ENCODE peak calls at places on chromosomes 7 and 10, in six cellular contexts. One of them, this sample, is unnamed.

GRCh38 chr10:34906021-34906965 is 91.2 kb upstream of the PARD3 start:
- DNase-seq in GM12865: no peak
- DNase-seq in fibroblast of pulmonary artery: no peak
- DNase-seq in BE2C: peak; percentile 35
- DNase-seq in A673: peak; percentile 83
- DNase-seq in astrocyte of the spinal cord: peak; percentile 75
- DNase-seq in this sample: no peak

GRCh38 chr7:98598846-98599615 is 18.1 kb upstream of the NPTX2 start:
- DNase-seq in GM12865: no peak
- DNase-seq in fibroblast of pulmonary artery: no peak
- DNase-seq in BE2C: no peak
- DNase-seq in A673: no peak
- DNase-seq in astrocyte of the spinal cord: no peak
- DNase-seq in this sample: no peak

GRCh38 chr10:125087897-125088215 is 72.5 kb downstream of the CTBP2 start:
- DNase-seq in GM12865: no peak
- DNase-seq in fibroblast of pulmonary artery: no peak
- DNase-seq in BE2C: no peak
- DNase-seq in A673: no peak
- DNase-seq in astrocyte of the spinal cord: no peak
- DNase-seq in this sample: no peak

GRCh38 chr10:76563286-76563685 is 1074.3 kb downstream of the KCNMA1 start:
- DNase-seq in GM12865: no peak
- DNase-seq in fibroblast of pulmonary artery: no peak
- DNase-seq in BE2C: no peak
- DNase-seq in A673: no peak
- DNase-seq in astrocyte of the spinal cord: no peak
- DNase-seq in this sample: no peak

GRCh38 chr7:155829796-155830470 is 17.7 kb upstream of the SHH start:
- DNase-seq in GM12865: no peak
- DNase-seq in fibroblast of pulmonary artery: no peak
- DNase-seq in BE2C: no peak
- DNase-seq in A673: no peak
- DNase-seq in astrocyte of the spinal cord: no peak
- DNase-seq in this sample: no peak

GRCh38 chr7:106582365-106582764 is 78.6 kb downstream of the CCDC71L start:
- DNase-seq in GM12865: no peak
- DNase-seq in fibroblast of pulmonary artery: no peak
- DNase-seq in BE2C: no peak
- DNase-seq in A673: no peak
- DNase-seq in astrocyte of the spinal cord: no peak
- DNase-seq in this sample: no peak

GRCh38 chr7:154914580-154915380 is 88.1 kb downstream of the PAXIP1 start:
- DNase-seq in GM12865: no peak
- DNase-seq in fibroblast of pulmonary artery: no peak
- DNase-seq in BE2C: no peak
- DNase-seq in A673: peak; percentile 22
- DNase-seq in astrocyte of the spinal cord: no peak
- DNase-seq in this sample: no peak

GRCh38 chr10:44511601-44512000 is 126.7 kb upstream of the CXCL12 start:
- DNase-seq in GM12865: no peak
- DNase-seq in fibroblast of pulmonary artery: no peak
- DNase-seq in BE2C: no peak
- DNase-seq in A673: no peak
- DNase-seq in astrocyte of the spinal cord: no peak
- DNase-seq in this sample: no peak

GRCh38 chr10:58189269-58189668 is 78.4 kb downstream of the IPMK start:
- DNase-seq in GM12865: no peak
- DNase-seq in fibroblast of pulmonary artery: peak; percentile 13
- DNase-seq in BE2C: no peak
- DNase-seq in A673: no peak
- DNase-seq in astrocyte of the spinal cord: peak; percentile 55
- DNase-seq in this sample: peak; percentile 74

GRCh38 chr10:35505241-35505873 is 99.8 kb upstream of the GJD4 start:
- DNase-seq in GM12865: no peak
- DNase-seq in fibroblast of pulmonary artery: no peak
- DNase-seq in BE2C: no peak
- DNase-seq in A673: no peak
- DNase-seq in astrocyte of the spinal cord: no peak
- DNase-seq in this sample: no peak

GRCh38 chr7:111732923-111733322 is 170.6 kb upstream of the IMMP2L start:
- DNase-seq in GM12865: peak; percentile 57
- DNase-seq in fibroblast of pulmonary artery: no peak
- DNase-seq in BE2C: no peak
- DNase-seq in A673: no peak
- DNase-seq in astrocyte of the spinal cord: no peak
- DNase-seq in this sample: no peak

GRCh38 chr7:3243256-3243655 is 57.8 kb upstream of the SDK1 start:
- DNase-seq in GM12865: no peak
- DNase-seq in fibroblast of pulmonary artery: no peak
- DNase-seq in BE2C: no peak
- DNase-seq in A673: no peak
- DNase-seq in astrocyte of the spinal cord: no peak
- DNase-seq in this sample: no peak

GRCh38 chr10:69421611-69422308 is 5.0 kb upstream of the TACR2 start:
- DNase-seq in GM12865: no peak
- DNase-seq in fibroblast of pulmonary artery: peak; percentile 67
- DNase-seq in BE2C: no peak
- DNase-seq in A673: no peak
- DNase-seq in astrocyte of the spinal cord: no peak
- DNase-seq in this sample: no peak

GRCh38 chr10:6089334-6090219 is 743 bp downstream of the RBM17 start:
- DNase-seq in GM12865: peak; percentile 40
- DNase-seq in fibroblast of pulmonary artery: no peak
- DNase-seq in BE2C: peak; percentile 18
- DNase-seq in A673: peak; percentile 18
- DNase-seq in astrocyte of the spinal cord: no peak
- DNase-seq in this sample: peak; percentile 28
- TF ChIP-seq CTCF in GM12865: no peak
- TF ChIP-seq CTCF in fibroblast of pulmonary artery: no peak
- TF ChIP-seq CTCF in BE2C: no peak
- TF ChIP-seq CTCF in A673: no peak
- TF ChIP-seq CTCF in astrocyte of the spinal cord: no peak
- TF ChIP-seq CTCF in this sample: no peak

GRCh38 chr7:92137531-92137930 is 3.3 kb upstream of the CYP51A1 start:
- DNase-seq in GM12865: no peak
- DNase-seq in fibroblast of pulmonary artery: no peak
- DNase-seq in BE2C: peak; percentile 27
- DNase-seq in A673: peak; percentile 10
- DNase-seq in astrocyte of the spinal cord: no peak
- DNase-seq in this sample: no peak

GRCh38 chr7:92134271-92135099 is at the start of gene CYP51A1:
- DNase-seq in GM12865: peak; percentile 96
- DNase-seq in fibroblast of pulmonary artery: peak; percentile 93
- DNase-seq in BE2C: peak; percentile 93
- DNase-seq in A673: peak; percentile 96
- DNase-seq in astrocyte of the spinal cord: peak; percentile 97
- DNase-seq in this sample: peak; percentile 93

GRCh38 chr7:92135100-92135429 is 788 bp upstream of the CYP51A1 start:
- DNase-seq in GM12865: peak; percentile 35
- DNase-seq in fibroblast of pulmonary artery: peak; percentile 41
- DNase-seq in BE2C: no peak
- DNase-seq in A673: peak; percentile 45
- DNase-seq in astrocyte of the spinal cord: no peak
- DNase-seq in this sample: peak; percentile 48

GRCh38 chr7:92133737-92134270 is 473 bp downstream of the CYP51A1 start:
- DNase-seq in GM12865: peak; percentile 66
- DNase-seq in fibroblast of pulmonary artery: peak; percentile 67
- DNase-seq in BE2C: peak; percentile 89
- DNase-seq in A673: peak; percentile 67
- DNase-seq in astrocyte of the spinal cord: peak; percentile 61
- DNase-seq in this sample: peak; percentile 61

GRCh38 chr7:92135490-92135889 is 1.2 kb upstream of the CYP51A1 start:
- DNase-seq in GM12865: peak; percentile 3
- DNase-seq in fibroblast of pulmonary artery: peak; percentile 43
- DNase-seq in BE2C: no peak
- DNase-seq in A673: no peak
- DNase-seq in astrocyte of the spinal cord: no peak
- DNase-seq in this sample: peak; percentile 24
- H3K4me3 ChIP-seq in GM12865: peak overlapping the region; percentile 90
- H3K4me3 ChIP-seq in fibroblast of pulmonary artery: peak overlapping the region; percentile 84
- H3K4me3 ChIP-seq in BE2C: peak overlapping the region; percentile 81
- H3K4me3 ChIP-seq in A673: peak overlapping the region; percentile 94
- H3K4me3 ChIP-seq in astrocyte of the spinal cord: peak overlapping the region; percentile 82
- H3K4me3 ChIP-seq in this sample: peak overlapping the region; percentile 76

GRCh38 chr10:117318909-117319308 is 56.3 kb downstream of the PDZD8 start:
- DNase-seq in GM12865: no peak
- DNase-seq in fibroblast of pulmonary artery: peak; percentile 27
- DNase-seq in BE2C: no peak
- DNase-seq in A673: peak; percentile 12
- DNase-seq in astrocyte of the spinal cord: peak; percentile 20
- DNase-seq in this sample: peak; percentile 39
- TF ChIP-seq CTCF in GM12865: peak; percentile 10
- TF ChIP-seq CTCF in fibroblast of pulmonary artery: peak; percentile 52
- TF ChIP-seq CTCF in BE2C: peak; percentile 31
- TF ChIP-seq CTCF in A673: peak; percentile 58
- TF ChIP-seq CTCF in astrocyte of the spinal cord: peak; percentile 45
- TF ChIP-seq CTCF in this sample: peak; percentile 53

GRCh38 chr10:120950103-120950561 is 99.0 kb downstream of the WDR11 start:
- DNase-seq in GM12865: no peak
- DNase-seq in fibroblast of pulmonary artery: peak; percentile 16
- DNase-seq in BE2C: no peak
- DNase-seq in A673: no peak
- DNase-seq in astrocyte of the spinal cord: peak; percentile 11
- DNase-seq in this sample: no peak

GRCh38 chr10:120951288-120951687 is 100.1 kb downstream of the WDR11 start:
- DNase-seq in GM12865: no peak
- DNase-seq in fibroblast of pulmonary artery: no peak
- DNase-seq in BE2C: no peak
- DNase-seq in A673: no peak
- DNase-seq in astrocyte of the spinal cord: no peak
- DNase-seq in this sample: no peak

GRCh38 chr10:120948889-120949382 is 97.8 kb downstream of the WDR11 start:
- DNase-seq in GM12865: peak; percentile 65
- DNase-seq in fibroblast of pulmonary artery: peak; percentile 71
- DNase-seq in BE2C: peak; percentile 77
- DNase-seq in A673: peak; percentile 63
- DNase-seq in astrocyte of the spinal cord: peak; percentile 65
- DNase-seq in this sample: peak; percentile 59

GRCh38 chr10:120949511-120950102 is 98.4 kb downstream of the WDR11 start:
- DNase-seq in GM12865: no peak
- DNase-seq in fibroblast of pulmonary artery: no peak
- DNase-seq in BE2C: no peak
- DNase-seq in A673: no peak
- DNase-seq in astrocyte of the spinal cord: peak; percentile 9
- DNase-seq in this sample: peak; percentile 3

DNA sequence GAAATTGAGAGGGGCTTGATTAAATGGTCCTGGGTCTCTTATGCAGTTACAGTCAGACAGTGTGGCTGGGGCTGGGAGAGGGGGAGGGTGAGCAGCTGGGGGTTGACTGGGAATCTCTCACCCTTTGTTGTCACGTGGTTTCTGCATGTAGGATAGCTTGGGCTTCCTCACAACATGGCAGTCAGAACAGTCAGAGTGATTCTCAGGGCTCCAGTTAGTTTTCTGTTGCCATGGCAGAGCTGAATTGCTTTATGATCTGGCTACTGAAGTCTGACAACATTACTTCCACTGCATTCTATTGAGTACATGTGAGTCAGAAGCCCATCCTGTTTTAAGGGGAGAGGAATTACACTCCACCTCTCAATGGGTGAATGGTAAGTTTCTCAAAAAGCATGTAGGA is 102.7 kb downstream of the WDR11 start:
- DNase-seq in GM12865: no peak
- DNase-seq in fibroblast of pulmonary artery: no peak
- DNase-seq in BE2C: no peak
- DNase-seq in A673: no peak
- DNase-seq in astrocyte of the spinal cord: no peak
- DNase-seq in this sample: no peak
- H3K4me3 ChIP-seq in GM12865: no peak overlapping the region
- H3K4me3 ChIP-seq in fibroblast of pulmonary artery: no peak overlapping the region
- H3K4me3 ChIP-seq in BE2C: no peak overlapping the region
- H3K4me3 ChIP-seq in A673: no peak overlapping the region
- H3K4me3 ChIP-seq in astrocyte of the spinal cord: no peak overlapping the region
- H3K4me3 ChIP-seq in this sample: no peak overlapping the region

GRCh38 chr7:159201722-159202330 is 57.2 kb upstream of the VIPR2 start:
- DNase-seq in GM12865: no peak
- DNase-seq in fibroblast of pulmonary artery: no peak
- DNase-seq in BE2C: no peak
- DNase-seq in A673: no peak
- DNase-seq in astrocyte of the spinal cord: no peak
- DNase-seq in this sample: no peak
- TF ChIP-seq CTCF in GM12865: no peak
- TF ChIP-seq CTCF in fibroblast of pulmonary artery: no peak
- TF ChIP-seq CTCF in BE2C: no peak
- TF ChIP-seq CTCF in A673: no peak
- TF ChIP-seq CTCF in astrocyte of the spinal cord: no peak
- TF ChIP-seq CTCF in this sample: no peak

GRCh38 chr7:122136639-122137253 is 7.3 kb downstream of the AASS start:
- DNase-seq in GM12865: no peak
- DNase-seq in fibroblast of pulmonary artery: peak; percentile 22
- DNase-seq in BE2C: no peak
- DNase-seq in A673: peak; percentile 20
- DNase-seq in astrocyte of the spinal cord: peak; percentile 63
- DNase-seq in this sample: peak; percentile 39
- H3K4me3 ChIP-seq in GM12865: no peak overlapping the region
- H3K4me3 ChIP-seq in fibroblast of pulmonary artery: peak overlapping the region; percentile 50
- H3K4me3 ChIP-seq in BE2C: no peak overlapping the region
- H3K4me3 ChIP-seq in A673: peak overlapping the region; percentile 35
- H3K4me3 ChIP-seq in astrocyte of the spinal cord: peak overlapping the region; percentile 34
- H3K4me3 ChIP-seq in this sample: peak overlapping the region; percentile 59

DNA sequence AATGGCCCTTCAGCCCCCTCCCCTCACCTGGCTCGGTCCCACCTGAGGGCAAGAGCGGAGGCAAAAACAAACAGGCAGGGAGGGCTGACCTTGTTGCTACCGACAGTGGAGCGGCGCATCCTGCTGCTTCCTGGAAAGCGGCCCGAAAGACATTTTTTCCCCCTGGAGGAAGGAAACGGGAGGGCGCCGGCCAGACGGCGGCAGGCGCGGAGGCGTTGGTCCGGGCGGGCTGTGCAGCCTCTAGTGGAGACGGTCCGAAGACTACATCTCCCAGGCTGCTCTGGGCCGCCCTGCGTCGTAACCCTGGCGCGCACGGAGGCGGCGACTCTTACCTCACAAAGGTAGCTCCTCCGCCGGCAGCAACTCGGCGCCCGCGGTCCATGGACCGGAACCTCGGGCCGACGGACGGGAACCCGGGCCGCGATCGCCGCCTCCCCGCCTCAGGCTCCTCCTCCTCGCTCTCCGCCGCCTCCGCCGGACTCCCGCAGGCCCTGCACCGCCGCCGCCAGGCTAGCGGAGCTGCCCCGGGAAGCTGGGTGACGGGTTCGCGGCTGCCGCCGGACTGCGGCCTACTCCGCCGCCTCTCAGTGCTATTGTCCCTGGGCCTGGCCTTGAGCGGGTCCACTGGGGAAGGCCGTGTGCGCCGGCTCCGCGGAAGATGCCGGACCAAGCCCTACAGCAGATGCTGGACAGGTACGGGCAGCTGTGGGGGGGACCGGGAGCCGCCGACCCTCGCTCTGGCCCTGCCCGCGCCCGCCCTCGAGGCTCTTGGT is at the start of the genes CPEB3 and MARCHF5:
- DNase-seq in GM12865: peak; percentile 98
- DNase-seq in fibroblast of pulmonary artery: peak; percentile 98
- DNase-seq in BE2C: peak; percentile 95
- DNase-seq in A673: peak; percentile 97
- DNase-seq in astrocyte of the spinal cord: peak; percentile 97
- DNase-seq in this sample: peak; percentile 94
- TF ChIP-seq CTCF in GM12865: peak; percentile 58
- TF ChIP-seq CTCF in fibroblast of pulmonary artery: peak; percentile 58
- TF ChIP-seq CTCF in BE2C: peak; percentile 61
- TF ChIP-seq CTCF in A673: peak; percentile 58
- TF ChIP-seq CTCF in astrocyte of the spinal cord: peak; percentile 63
- TF ChIP-seq CTCF in this sample: peak; percentile 79

GRCh38 chr10:86367339-86367951 is 850 bp upstream of the GRID1 start:
- DNase-seq in GM12865: no peak
- DNase-seq in fibroblast of pulmonary artery: no peak
- DNase-seq in BE2C: no peak
- DNase-seq in A673: no peak
- DNase-seq in astrocyte of the spinal cord: no peak
- DNase-seq in this sample: no peak
- H3K4me3 ChIP-seq in GM12865: no peak overlapping the region
- H3K4me3 ChIP-seq in fibroblast of pulmonary artery: no peak overlapping the region
- H3K4me3 ChIP-seq in BE2C: peak overlapping the region; percentile 53
- H3K4me3 ChIP-seq in A673: peak overlapping the region; percentile 33
- H3K4me3 ChIP-seq in astrocyte of the spinal cord: no peak overlapping the region
- H3K4me3 ChIP-seq in this sample: no peak overlapping the region

This sample was measured in fibroblast of the aortic adventitia.